ENCODE peak calls at places on chromosomes 1 and 21, in six cellular contexts. V, C, B, I, P and J are unnamed samples.

GRCh38 chr1:93552751-93553455 is 105.0 kb downstream of the FNBP1L start:
- DNase-seq in P (peak; percentile 23), V (peak; percentile 13), I (peak; percentile 51), B (no peak), C (no peak), J (no peak)

GRCh38 chr1:40232444-40232843 is 15.3 kb upstream of the TMCO2 start:
- DNase-seq in B (no peak), P (no peak), V (peak; percentile 95), C (no peak), I (no peak), J (no peak)

GRCh38 chr1:155889566-155889965 is 21.6 kb downstream of the RIT1 start:
- DNase-seq in P (no peak), V (no peak), B (no peak), I (no peak), C (no peak), J (no peak)

GRCh38 chr1:229131243-229132105 is 139.4 kb upstream of the RAB4A start:
- DNase-seq in V (no peak), B (no peak), P (no peak), C (no peak), I (no peak), J (no peak)

GRCh38 chr1:56898005-56898373 is 43.4 kb downstream of the C8A start:
- DNase-seq in C (no peak), P (no peak), B (no peak), V (no peak), I (no peak), J (no peak)

GRCh38 chr1:234531181-234532132 is 52.5 kb upstream of the TARBP1 start:
- DNase-seq in B (peak; percentile 84), P (peak; percentile 42), V (no peak), C (peak; percentile 74), I (peak; percentile 82), J (no peak)

GRCh38 chr1:10387611-10388386 is 11.1 kb upstream of the PGD start:
- DNase-seq in V (peak; percentile 57), B (no peak), I (peak; percentile 61), C (no peak), P (peak; percentile 59), J (no peak)

GRCh38 chr1:32890516-32891240 is 4.4 kb downstream of the HPCA start:
- DNase-seq in V (no peak), P (no peak), I (no peak), B (no peak), C (peak; percentile 52), J (no peak)

GRCh38 chr1:23865543-23865930 is 2.6 kb downstream of the FUCA1 start:
- DNase-seq in C (no peak), I (peak; percentile 32), V (no peak), B (no peak), P (no peak), J (no peak)

GRCh38 chr1:247345881-247346280 is 14.2 kb upstream of the ZNF496 start:
- DNase-seq in C (no peak), I (no peak), P (no peak), B (no peak), V (no peak), J (no peak)

GRCh38 chr1:23600283-23600682 is 41.0 kb upstream of the ID3 start:
- DNase-seq in C (no peak), I (no peak), P (no peak), V (no peak), B (no peak), J (no peak)

GRCh38 chr1:5649166-5649551 is 343.1 kb downstream of the NPHP4 start:
- DNase-seq in V (no peak), B (no peak), I (no peak), C (no peak), P (no peak), J (no peak)

GRCh38 chr1:53303175-53303574 is 24.7 kb downstream of the LRP8 start:
- DNase-seq in P (no peak), I (no peak), V (no peak), C (no peak), B (no peak), J (no peak)

GRCh38 chr1:17866451-17867029 is 111.4 kb downstream of the ACTL8 start:
- DNase-seq in B (no peak), C (no peak), V (no peak), I (no peak), P (no peak), J (no peak)

GRCh38 chr1:48784301-48784700 is 7.6 kb upstream of the BEND5 start:
- DNase-seq in C (no peak), B (no peak), P (no peak), I (no peak), V (no peak), J (no peak)

GRCh38 chr1:156839426-156840109 is 19.3 kb downstream of the INSRR start:
- DNase-seq in I (no peak), B (no peak), C (peak; percentile 52), V (no peak), P (peak; percentile 50), J (no peak)

GRCh38 chr1:193569696-193570269 is 383.4 kb upstream of the B3GALT2 start:
- DNase-seq in B (no peak), C (no peak), P (no peak), V (peak; percentile 37), I (no peak), J (no peak)

GRCh38 chr1:1788646-1789431 is 10.6 kb upstream of the NADK start:
- DNase-seq in P (peak; percentile 41), B (peak; percentile 30), V (no peak), C (no peak), I (no peak), J (no peak)

GRCh38 chr1:1351511-1352427 is 2.6 kb upstream of the DVL1 start:
- DNase-seq in P (no peak), B (no peak), I (peak; percentile 86), C (no peak), V (no peak), J (no peak)

GRCh38 chr1:15489052-15489736 is 13.3 kb downstream of the CELA2B start:
- DNase-seq in V (no peak), C (no peak), B (no peak), I (no peak), P (no peak), J (no peak)

GRCh38 chr21:45506241-45506817 is 35.9 kb downstream of the SLC19A1 start:
- DNase-seq in P (no peak), B (no peak), I (peak; percentile 19), C (peak; percentile 65), V (no peak), J (no peak)

DNA sequence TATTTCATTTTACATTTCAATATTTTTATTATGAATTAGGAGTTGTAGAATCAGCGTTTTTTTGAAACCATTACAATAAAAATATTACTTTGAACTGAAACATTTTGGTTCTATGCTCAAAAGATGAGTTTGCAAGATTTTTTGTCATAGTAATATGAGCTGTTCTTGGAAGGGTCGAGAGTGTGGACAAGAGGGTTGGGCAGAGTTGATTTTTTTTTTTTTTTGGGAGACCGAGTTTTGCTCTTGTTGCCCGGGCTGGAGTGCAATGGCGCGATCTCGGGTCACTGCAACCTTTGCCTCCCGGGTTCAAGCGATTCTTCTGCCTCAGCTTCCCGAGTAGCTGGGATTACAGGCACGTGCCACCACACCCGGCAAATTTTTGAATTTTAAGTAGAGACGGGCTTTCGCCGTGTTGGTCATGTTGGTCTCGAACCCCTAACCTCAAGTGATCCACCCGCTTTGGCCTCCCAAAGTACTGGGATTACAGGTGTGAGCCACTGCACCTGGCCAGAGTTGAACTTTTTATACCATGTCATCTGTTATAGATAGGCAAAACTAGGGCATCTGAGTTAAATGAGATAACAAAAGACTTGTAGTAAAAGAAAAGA is 3.3 kb downstream of the CACYBP start:
- DNase-seq in I (no peak), C (no peak), B (no peak), P (no peak), V (no peak), J (no peak)
- H3K4me1 ChIP-seq in I (peaks cover 21% of the 10 kb centered on the region), C (peaks cover 57% of the 10 kb centered on the region), B (peaks cover 38% of the 10 kb centered on the region), P (peaks cover 20% of the 10 kb centered on the region), V (peaks cover 49% of the 10 kb centered on the region), J (peaks cover 18% of the 10 kb centered on the region)

GRCh38 chr1:203290261-203291089 is 14.8 kb upstream of the BTG2 start:
- DNase-seq in P (peak; percentile 94), V (peak; percentile 97), B (peak; percentile 99), C (peak; percentile 99), I (peak; percentile 96), J (peak; percentile 96)
- H3K4me3 ChIP-seq in P (peak overlapping the region; percentile 23), V (peak overlapping the region; percentile 80), B (no peak overlapping the region), C (no peak overlapping the region), I (peak overlapping the region; percentile 35), J (peak overlapping the region; percentile 2)

DNA sequence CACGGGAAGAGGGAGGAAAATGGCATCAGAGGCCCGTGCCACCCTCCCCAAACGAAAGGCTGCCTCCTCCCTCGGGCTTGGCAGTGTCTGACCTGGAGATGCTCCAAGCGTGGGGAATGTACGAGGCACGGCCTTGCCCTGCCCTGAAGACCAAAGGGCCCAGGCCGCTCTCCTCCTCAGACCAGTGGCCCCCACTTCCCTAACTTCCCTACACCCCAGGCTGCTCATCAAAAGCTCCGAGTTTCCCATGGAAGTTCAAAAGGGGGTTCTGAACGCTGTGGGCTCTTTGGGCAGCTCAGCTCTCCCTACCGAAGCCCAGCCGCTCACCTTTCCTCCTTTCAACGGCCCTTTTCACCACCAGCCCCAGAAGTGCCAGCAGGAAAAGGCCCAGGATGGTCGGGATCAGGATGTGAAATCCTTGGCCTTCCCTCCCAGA is 11.8 kb downstream of the FCMR start:
- DNase-seq in V (no peak), P (peak; percentile 14), B (no peak), C (no peak), I (no peak), J (no peak)
- H3K4me1 ChIP-seq in V (peaks cover 98% of the 10 kb centered on the region), P (peaks cover 4% of the 10 kb centered on the region), B (peaks cover 26% of the 10 kb centered on the region), C (peaks cover 97% of the 10 kb centered on the region), I (peaks cover 13% of the 10 kb centered on the region), J (peaks cover 71% of the 10 kb centered on the region)

GRCh38 chr1:24929876-24930702 is at the start of gene RUNX3:
- DNase-seq in B (no peak), V (peak; percentile 97), I (peak; percentile 68), C (peak; percentile 98), P (peak; percentile 84), J (peak; percentile 90)
- H3K4me3 ChIP-seq in B (no peak within 1 kb of the TSS), V (peak within 1 kb of the TSS; percentile 99), I (peak within 1 kb of the TSS; percentile 41), C (peak within 1 kb of the TSS; percentile 65), P (peak within 1 kb of the TSS; percentile 47), J (peak within 1 kb of the TSS; percentile 91)

GRCh38 chr1:42171679-42172266 is 7.2 kb upstream of the GUCA2A start:
- DNase-seq in I (no peak), V (no peak), B (no peak), C (no peak), P (no peak), J (no peak)

GRCh38 chr1:42173155-42173933 is 8.8 kb upstream of the GUCA2A start:
- DNase-seq in V (peak; percentile 55), B (peak; percentile 75), P (peak; percentile 82), I (peak; percentile 70), C (peak; percentile 92), J (peak; percentile 29)

GRCh38 chr1:42172394-42173133 is 8.0 kb upstream of the GUCA2A start:
- DNase-seq in I (peak; percentile 89), P (no peak), B (peak; percentile 42), V (no peak), C (peak; percentile 88), J (no peak)

GRCh38 chr1:42175314-42176054 is 10.9 kb upstream of the GUCA2A start:
- DNase-seq in V (no peak), P (no peak), C (no peak), B (no peak), I (no peak), J (no peak)

GRCh38 chr1:42173961-42174715 is 9.6 kb upstream of the GUCA2A start:
- DNase-seq in P (no peak), C (no peak), I (no peak), B (no peak), V (no peak), J (no peak)
- H3K4me1 ChIP-seq in P (peaks cover 3% of the 10 kb centered on the region), C (peaks cover 42% of the 10 kb centered on the region), I (peaks cover 48% of the 10 kb centered on the region), B (peaks cover 41% of the 10 kb centered on the region), V (no peaks in the 10 kb centered on the region), J (no peaks in the 10 kb centered on the region)